ENCODE peak calls at places on chromosomes 1 and 21, in ten cellular contexts. M is fibroblast of mammary gland; A is neural crest cell; H is smooth muscle cell of the brain vasculature; Z is activated CD4-positive, CD25-positive, alpha-beta regulatory T cell treated with anti-CD3 and anti-CD28 coated beads, Interleukin-2, amount 50 U/mL, for 72 hours; R is iris pigment epithelial cell; F is 8988T; Q is amygdala; W is CD8-positive, alpha-beta memory T cell; Y is AG04450. J is an unnamed sample.

GRCh38 chr21:45853703-45854342 is 127.7 kb upstream of the COL6A1 start:
- DNase-seq in R (no peak), Y (no peak), H (no peak), M (no peak), F (no peak), Q (no peak), Z (peak; percentile 8), A (no peak), W (no peak), J (no peak)

GRCh38 chr1:64846573-64847430 is 101.9 kb downstream of the RAVER2 start:
- DNase-seq in F (no peak), Z (no peak), A (no peak), Y (no peak), R (no peak), Q (no peak), M (no peak), H (no peak), W (no peak), J (no peak)

GRCh38 chr1:96259399-96259798 is 462.2 kb upstream of the PTBP2 start:
- DNase-seq in W (no peak), A (no peak), M (no peak), Z (no peak), F (no peak), Q (no peak), R (no peak), H (no peak), Y (no peak), J (no peak)

GRCh38 chr21:39715804-39716397 is 29.1 kb upstream of the IGSF5 start:
- DNase-seq in W (no peak), H (peak; percentile 4), Y (peak; percentile 8), R (peak; percentile 43), A (peak; percentile 63), Z (peak; percentile 32), M (peak; percentile 41), F (no peak), Q (peak; percentile 2), J (peak; percentile 35)

GRCh38 chr1:43548285-43549271 is 17.9 kb downstream of the PTPRF start:
- DNase-seq in M (no peak), R (no peak), Y (no peak), H (no peak), Q (no peak), Z (no peak), F (no peak), A (no peak), W (no peak), J (no peak)

GRCh38 chr1:37574834-37575479 is 18.2 kb downstream of the DNALI1 start:
- DNase-seq in A (no peak), Q (no peak), F (no peak), Z (no peak), M (peak; percentile 94), Y (peak; percentile 58), H (no peak), W (no peak), R (peak; percentile 84), J (no peak)

GRCh38 chr1:200774735-200775449 is 36.2 kb downstream of the CAMSAP2 start:
- DNase-seq in F (no peak), H (no peak), Z (no peak), W (no peak), R (peak; percentile 51), Y (no peak), Q (no peak), M (no peak), A (no peak), J (no peak)

GRCh38 chr1:106278706-106279105 is 777.8 kb upstream of the PRMT6 start:
- DNase-seq in H (no peak), R (peak; percentile 4), Q (no peak), W (no peak), M (no peak), A (no peak), Y (no peak), Z (no peak), F (no peak), J (no peak)

GRCh38 chr1:17225140-17225539 is 20.2 kb downstream of the PADI1 start:
- DNase-seq in Y (no peak), M (no peak), H (no peak), F (no peak), Q (no peak), R (no peak), Z (no peak), A (no peak), W (no peak), J (no peak)

GRCh38 chr1:42680921-42681683 is 1.1 kb upstream of the YBX1 start:
- DNase-seq in R (peak; percentile 45), W (no peak), Y (no peak), A (no peak), H (no peak), M (peak; percentile 33), Z (no peak), F (no peak), Q (no peak), J (peak; percentile 55)

GRCh38 chr1:151837197-151837596 is 2.4 kb downstream of the C2CD4D start:
- DNase-seq in Q (no peak), M (no peak), R (no peak), F (no peak), Y (no peak), H (no peak), W (peak; percentile 48), A (no peak), Z (no peak), J (no peak)

GRCh38 chr1:160739098-160739511 is at the start of gene SLAMF7:
- DNase-seq in Z (no peak), M (no peak), A (no peak), W (peak; percentile 55), Y (no peak), F (no peak), Q (no peak), H (no peak), R (peak; percentile 17), J (peak; percentile 39)

GRCh38 chr1:54277451-54278355 is 77.7 kb downstream of the MRPL37 start:
- DNase-seq in Q (no peak), M (peak; percentile 17), W (no peak), Z (no peak), A (no peak), R (peak; percentile 79), F (no peak), Y (no peak), H (no peak), J (no peak)

GRCh38 chr21:41612674-41613250 is 104.8 kb upstream of the TMPRSS2 start:
- DNase-seq in W (no peak), F (peak; percentile 43), Z (no peak), Y (peak; percentile 74), H (peak; percentile 67), R (peak; percentile 72), Q (peak; percentile 50), M (peak; percentile 95), A (peak; percentile 72), J (peak; percentile 42)

GRCh38 chr1:101158424-101158823 is 78.4 kb upstream of the S1PR1 start:
- DNase-seq in Q (no peak), M (no peak), F (no peak), Y (no peak), Z (no peak), A (no peak), W (no peak), R (no peak), H (no peak), J (no peak)

GRCh38 chr1:18951818-18952391 is 4.6 kb downstream of the IFFO2 start:
- DNase-seq in Y (no peak), R (no peak), H (no peak), W (peak; percentile 86), F (no peak), Z (peak; percentile 76), M (no peak), A (no peak), Q (no peak), J (peak; percentile 55)

GRCh38 chr21:35097525-35097924 is 48.4 kb upstream of the RUNX1 start:
- DNase-seq in F (no peak), A (no peak), Y (no peak), Q (no peak), M (no peak), R (no peak), Z (no peak), W (no peak), H (no peak), J (no peak)

GRCh38 chr1:28358701-28359100 is 10.8 kb upstream of the PHACTR4 start:
- DNase-seq in Q (no peak), R (no peak), H (no peak), W (no peak), Y (no peak), M (no peak), Z (no peak), A (no peak), F (no peak), J (no peak)

GRCh38 chr1:175715791-175716190 is 27.6 kb downstream of the TNR start:
- DNase-seq in Y (no peak), H (no peak), M (no peak), F (no peak), W (no peak), Q (peak; percentile 3), A (no peak), R (no peak), Z (no peak), J (no peak)

GRCh38 chr1:198734323-198735008 is 95.6 kb downstream of the PTPRC start:
- DNase-seq in M (no peak), Z (no peak), Y (no peak), H (no peak), Q (no peak), A (no peak), R (no peak), F (no peak), W (no peak), J (no peak)

GRCh38 chr21:36381841-36382589 is 3.2 kb upstream of the CHAF1B start:
- DNase-seq in Q (no peak), Z (no peak), H (no peak), A (no peak), M (peak; percentile 41), W (no peak), Y (no peak), F (no peak), R (peak; percentile 21), J (no peak)

GRCh38 chr21:44732263-44732662 is 20.9 kb upstream of the TSPEAR start:
- DNase-seq in A (no peak), W (no peak), Z (no peak), M (no peak), H (no peak), Q (no peak), F (no peak), R (no peak), Y (no peak), J (no peak)

GRCh38 chr1:91900538-91900937 is 14.6 kb upstream of the TGFBR3 start:
- DNase-seq in Q (no peak), Z (no peak), M (peak; percentile 96), F (no peak), Y (peak; percentile 85), R (peak; percentile 98), W (no peak), A (no peak), H (no peak), J (no peak)

GRCh38 chr1:206803221-206803730 is 31.0 kb upstream of the IL10 start:
- DNase-seq in Q (no peak), Z (peak; percentile 59), H (no peak), W (peak; percentile 94), Y (no peak), F (no peak), R (no peak), A (no peak), M (no peak), J (no peak)

GRCh38 chr1:87867631-87868030 is 539.0 kb downstream of the LMO4 start:
- DNase-seq in Y (no peak), M (peak; percentile 83), Z (no peak), W (no peak), A (no peak), Q (no peak), H (no peak), R (peak; percentile 6), F (no peak), J (no peak)

GRCh38 chr21:25464275-25464674 is 143.0 kb downstream of the MRPL39 start:
- DNase-seq in H (peak; percentile 4), F (no peak), A (no peak), Q (no peak), R (peak; percentile 8), Z (no peak), W (no peak), M (peak; percentile 36), Y (no peak), J (no peak)

GRCh38 chr21:33874161-33874560 is 41.4 kb downstream of the ATP5PO start:
- DNase-seq in W (no peak), Q (no peak), Y (no peak), F (no peak), H (no peak), Z (no peak), M (no peak), A (no peak), R (no peak), J (no peak)

GRCh38 chr1:2460203-2460602 is 15.9 kb upstream of the PLCH2 start:
- DNase-seq in R (no peak), M (no peak), Y (no peak), F (no peak), Z (no peak), W (no peak), A (no peak), H (no peak), Q (no peak), J (no peak)